ENCODE peak calls at places on chromosomes 1 and 21, in six cellular contexts. K is HCT116; L is adrenal gland; H is IMR-90; W is effector memory CD4-positive, alpha-beta T cell; Z is cardiac muscle cell. V is an unnamed sample.

GRCh38 chr1:42822833-42823392 is 5.7 kb upstream of the SVBP start:
- DNase-seq in K (no peak), L (no peak), H (peak), W (no peak), Z (peak), V (no peak)

GRCh38 chr1:232923739-232924386 is 26.5 kb upstream of the NTPCR start:
- DNase-seq in K (no peak), L (no peak), H (peak), W (peak), Z (no peak), V (peak)

GRCh38 chr1:111455642-111456031 is 6.4 kb downstream of the ATP5PB start:
- DNase-seq in K (no peak), L (no peak), H (no peak), W (no peak), Z (no peak), V (no peak)

GRCh38 chr1:68378296-68379084 is 71.3 kb downstream of the RPE65 start:
- DNase-seq in K (peak), L (no peak), H (peak), W (no peak), Z (no peak), V (no peak)

GRCh38 chr1:27418326-27418761 is 25.9 kb downstream of the GPR3 start:
- DNase-seq in K (no peak), L (peak), H (peak), W (peak), Z (peak), V (no peak)

GRCh38 chr1:2955652-2956051 is 65.6 kb upstream of the ACTRT2 start:
- DNase-seq in K (no peak), L (no peak), H (no peak), W (no peak), Z (no peak), V (no peak)

GRCh38 chr21:36859744-36860501 is 106.5 kb downstream of the HLCS start:
- DNase-seq in K (no peak), L (peak), H (peak), W (no peak), Z (peak), V (no peak)

GRCh38 chr1:168164771-168165170 is 14.0 kb upstream of the TIPRL start:
- DNase-seq in K (no peak), L (no peak), H (peak), W (no peak), Z (no peak), V (no peak)

GRCh38 chr1:42334240-42335049 is 590 bp downstream of the FOXJ3 start:
- DNase-seq in K (peak), L (peak), H (peak), W (peak), Z (peak), V (no peak)

GRCh38 chr21:46108827-46109226 is 10.9 kb downstream of the COL6A2 start:
- DNase-seq in K (no peak), L (no peak), H (no peak), W (no peak), Z (no peak), V (no peak)

GRCh38 chr1:169202836-169203235 is 96.3 kb downstream of the ATP1B1 start:
- DNase-seq in K (no peak), L (no peak), H (no peak), W (no peak), Z (no peak), V (no peak)

GRCh38 chr1:220239213-220239612 is 33.0 kb downstream of the RAB3GAP2 start:
- DNase-seq in K (no peak), L (no peak), H (no peak), W (no peak), Z (no peak), V (no peak)

GRCh38 chr1:234406871-234407270 is 33.6 kb downstream of the COA6 start:
- DNase-seq in K (no peak), L (no peak), H (peak), W (no peak), Z (no peak), V (no peak)

GRCh38 chr1:11753555-11754208 is 8.3 kb upstream of the C1orf167 start:
- DNase-seq in K (no peak), L (no peak), H (no peak), W (no peak), Z (peak), V (no peak)

GRCh38 chr1:227333423-227333822 is 15.1 kb upstream of the CDC42BPA start:
- DNase-seq in K (no peak), L (no peak), H (no peak), W (no peak), Z (no peak), V (no peak)

GRCh38 chr1:180145446-180145845 is 9.2 kb upstream of the QSOX1 start:
- DNase-seq in K (no peak), L (no peak), H (no peak), W (no peak), Z (no peak), V (no peak)

GRCh38 chr1:53390736-53391135 is 62.9 kb upstream of the LRP8 start:
- DNase-seq in K (no peak), L (no peak), H (no peak), W (no peak), Z (no peak), V (no peak)

GRCh38 chr1:194068444-194069167 is 882.2 kb upstream of the B3GALT2 start:
- DNase-seq in K (no peak), L (no peak), H (no peak), W (no peak), Z (no peak), V (no peak)

GRCh38 chr1:119651641-119652040 is 3.6 kb upstream of the ZNF697 start:
- DNase-seq in K (no peak), L (no peak), H (no peak), W (no peak), Z (no peak), V (no peak)

GRCh38 chr1:163399976-163400375 is 78.2 kb downstream of the NUF2 start:
- DNase-seq in K (no peak), L (no peak), H (no peak), W (no peak), Z (no peak), V (no peak)

GRCh38 chr1:236864996-236865877 is 70.1 kb downstream of the MTR start:
- DNase-seq in K (no peak), L (no peak), H (no peak), W (no peak), Z (no peak), V (no peak)

GRCh38 chr1:41110721-41111120 is 89.2 kb upstream of the SLFNL1 start:
- DNase-seq in K (no peak), L (no peak), H (no peak), W (no peak), Z (no peak), V (no peak)

GRCh38 chr1:41108696-41109284 is 87.3 kb upstream of the SLFNL1 start:
- DNase-seq in K (no peak), L (no peak), H (peak), W (no peak), Z (peak), V (no peak)

GRCh38 chr1:41103761-41104160 is 82.2 kb upstream of the SLFNL1 start:
- DNase-seq in K (no peak), L (no peak), H (no peak), W (no peak), Z (no peak), V (no peak)

GRCh38 chr1:41109316-41110263 is 88.1 kb upstream of the SLFNL1 start:
- DNase-seq in K (peak), L (peak), H (peak), W (no peak), Z (peak), V (no peak)
- H3K27ac ChIP-seq in K (peak), L (peak), H (peak), W (no peak), Z (peak), V (no peak)

DNA sequence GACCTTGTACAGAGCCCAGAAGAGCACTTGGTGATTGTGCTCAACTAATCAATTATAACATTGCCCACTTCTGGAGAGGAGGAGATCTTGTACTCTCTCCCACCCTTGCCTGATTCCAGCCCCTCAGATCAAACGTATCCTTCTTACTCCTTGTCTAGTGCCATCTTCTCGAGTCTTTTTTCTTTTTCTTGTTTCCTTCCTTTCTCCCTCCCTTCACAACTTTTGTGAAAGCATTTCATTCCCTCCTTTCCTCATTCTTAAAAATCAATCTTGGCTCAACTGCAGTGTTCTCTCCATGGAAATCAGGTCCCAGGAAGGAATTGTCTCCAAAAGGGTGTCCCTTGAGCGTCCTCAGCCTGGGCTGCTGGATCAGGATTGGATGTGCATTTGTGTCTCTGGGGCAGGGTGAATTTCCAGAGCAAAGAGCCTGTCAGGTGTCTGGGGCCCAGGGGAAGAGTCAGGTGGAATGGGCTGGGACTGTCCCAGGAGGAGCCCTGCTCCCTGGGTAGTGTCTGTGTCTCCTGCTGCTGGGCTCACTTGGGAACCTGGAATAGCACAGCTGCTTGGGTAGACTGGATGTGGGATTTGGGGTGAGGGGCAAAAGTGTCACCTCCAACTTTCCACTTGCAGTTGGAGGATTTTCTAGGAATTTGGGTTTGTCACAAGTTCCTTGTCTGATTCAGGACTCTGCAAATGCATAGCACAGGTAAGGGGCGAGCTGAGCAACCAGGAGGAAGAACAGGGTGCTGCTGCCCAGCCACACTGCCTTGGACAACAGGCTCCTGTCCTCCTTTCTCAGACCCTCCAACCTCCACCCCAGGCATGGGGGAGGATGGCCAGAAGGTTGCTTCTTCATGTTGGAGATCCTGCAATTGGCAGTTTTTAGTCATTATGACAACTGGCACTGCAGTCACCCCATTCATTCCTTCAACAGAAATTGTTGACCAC is 3.2 kb downstream of the SOX13 start:
- DNase-seq in K (no peak), L (no peak), H (no peak), W (no peak), Z (no peak), V (no peak)
- H3K4me3 ChIP-seq in K (no peak), L (peak), H (no peak), W (no peak), Z (no peak), V (no peak)

GRCh38 chr1:197782719-197783328 is 7.5 kb upstream of the DENND1B start:
- DNase-seq in K (no peak), L (no peak), H (no peak), W (no peak), Z (no peak), V (no peak)
- H3K27ac ChIP-seq in K (no peak), L (no peak), H (peak), W (no peak), Z (no peak), V (no peak)

GRCh38 chr1:14724234-14724633 is 125.7 kb downstream of the KAZN start:
- DNase-seq in K (no peak), L (no peak), H (no peak), W (no peak), Z (no peak), V (no peak)

GRCh38 chr1:14724697-14725096 is 126.2 kb downstream of the KAZN start:
- DNase-seq in K (no peak), L (no peak), H (no peak), W (no peak), Z (no peak), V (no peak)

GRCh38 chr1:14725641-14726213 is 127.2 kb downstream of the KAZN start:
- DNase-seq in K (no peak), L (no peak), H (no peak), W (no peak), Z (no peak), V (no peak)

GRCh38 chr1:14723401-14723800 is 124.9 kb downstream of the KAZN start:
- DNase-seq in K (no peak), L (no peak), H (no peak), W (no peak), Z (no peak), V (no peak)

DNA sequence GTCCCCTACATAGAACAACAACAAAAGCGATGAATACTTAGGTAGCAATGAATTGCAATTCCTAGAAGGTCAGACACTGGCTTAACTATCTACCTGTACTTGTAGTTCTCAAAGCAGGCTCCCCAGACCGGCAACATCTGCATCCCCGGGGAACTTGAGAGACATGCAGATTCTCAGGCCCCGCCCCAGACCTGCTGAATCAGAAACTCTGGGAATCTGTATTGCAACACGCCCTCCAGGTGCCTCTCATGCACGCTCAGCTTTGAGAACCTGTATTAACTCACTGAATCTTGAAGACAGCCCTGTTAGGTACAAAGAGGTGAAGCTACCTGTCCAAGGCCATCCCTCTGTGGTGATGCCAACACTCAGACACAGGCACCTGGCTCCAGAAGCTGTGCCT is 128.1 kb downstream of the KAZN start:
- DNase-seq in K (no peak), L (no peak), H (no peak), W (no peak), Z (no peak), V (no peak)
- H3K4me3 ChIP-seq in K (no peak), L (no peak), H (no peak), W (no peak), Z (no peak), V (no peak)

GRCh38 chr1:186057086-186057485 is 318.0 kb downstream of the TPR start:
- DNase-seq in K (no peak), L (no peak), H (no peak), W (no peak), Z (no peak), V (no peak)

GRCh38 chr1:186059752-186060151 is 315.3 kb downstream of the TPR start:
- DNase-seq in K (no peak), L (no peak), H (no peak), W (no peak), Z (no peak), V (no peak)

GRCh38 chr1:186055846-186056245 is 319.2 kb downstream of the TPR start:
- DNase-seq in K (no peak), L (no peak), H (peak), W (no peak), Z (no peak), V (no peak)

GRCh38 chr1:186060226-186060625 is 314.8 kb downstream of the TPR start:
- DNase-seq in K (no peak), L (no peak), H (no peak), W (no peak), Z (no peak), V (no peak)

GRCh38 chr1:186059311-186059710 is 315.7 kb downstream of the TPR start:
- DNase-seq in K (no peak), L (no peak), H (peak), W (no peak), Z (peak), V (no peak)
- H3K27ac ChIP-seq in K (no peak), L (no peak), H (no peak), W (no peak), Z (no peak), V (no peak)

GRCh38 chr1:24769656-24770651 is 24.7 kb downstream of the CLIC4 start:
- DNase-seq in K (no peak), L (no peak), H (peak), W (no peak), Z (peak), V (no peak)
- H3K4me3 ChIP-seq in K (no peak), L (no peak), H (no peak), W (no peak), Z (no peak), V (no peak)

DNA sequence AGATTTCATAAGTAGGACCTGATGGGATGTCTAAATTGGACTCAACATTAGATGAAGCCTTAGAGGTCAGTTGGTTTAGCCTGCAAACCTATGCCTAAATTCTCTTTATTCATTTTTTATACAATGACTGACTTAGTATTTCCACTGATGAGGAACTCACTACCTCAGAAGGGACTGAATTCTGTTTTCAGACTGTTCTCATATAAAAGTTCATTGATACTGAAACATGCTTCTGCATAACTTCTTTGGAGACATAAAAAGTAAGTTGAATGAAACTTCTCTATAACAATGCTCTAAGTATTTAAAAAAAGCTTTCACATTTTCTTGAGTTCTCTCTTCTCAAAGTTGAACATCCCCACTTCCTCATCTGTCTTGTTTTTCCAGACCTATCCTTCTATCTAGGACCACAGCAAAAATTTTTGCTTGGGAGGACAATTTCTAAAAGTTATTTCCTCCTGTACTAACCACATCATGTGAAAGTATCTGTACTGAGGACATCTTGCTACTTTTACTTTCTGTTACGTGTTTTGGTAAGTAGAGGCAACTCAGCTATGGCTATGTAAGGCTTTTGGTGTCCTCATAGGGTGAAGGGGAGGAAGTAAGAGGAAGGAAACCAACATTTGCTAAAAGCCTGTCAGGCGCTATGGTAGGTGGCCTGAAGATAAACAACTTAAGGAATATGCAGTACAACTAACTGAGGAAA is 64.1 kb downstream of the USP24 start:
- DNase-seq in K (no peak), L (no peak), H (no peak), W (no peak), Z (no peak), V (no peak)
- H3K27ac ChIP-seq in K (no peak), L (peak), H (no peak), W (peak), Z (no peak), V (peak)

GRCh38 chr1:8810987-8811386 is 6.5 kb downstream of the RERE start:
- DNase-seq in K (no peak), L (no peak), H (no peak), W (no peak), Z (no peak), V (no peak)
- H3K4me3 ChIP-seq in K (no peak), L (no peak), H (no peak), W (no peak), Z (no peak), V (no peak)

GRCh38 chr1:8985915-8986813 is 40.1 kb downstream of the SLC2A7 start:
- DNase-seq in K (peak), L (peak), H (peak), W (no peak), Z (peak), V (no peak)
- H3K27ac ChIP-seq in K (peak), L (peak), H (no peak), W (no peak), Z (no peak), V (no peak)

DNA sequence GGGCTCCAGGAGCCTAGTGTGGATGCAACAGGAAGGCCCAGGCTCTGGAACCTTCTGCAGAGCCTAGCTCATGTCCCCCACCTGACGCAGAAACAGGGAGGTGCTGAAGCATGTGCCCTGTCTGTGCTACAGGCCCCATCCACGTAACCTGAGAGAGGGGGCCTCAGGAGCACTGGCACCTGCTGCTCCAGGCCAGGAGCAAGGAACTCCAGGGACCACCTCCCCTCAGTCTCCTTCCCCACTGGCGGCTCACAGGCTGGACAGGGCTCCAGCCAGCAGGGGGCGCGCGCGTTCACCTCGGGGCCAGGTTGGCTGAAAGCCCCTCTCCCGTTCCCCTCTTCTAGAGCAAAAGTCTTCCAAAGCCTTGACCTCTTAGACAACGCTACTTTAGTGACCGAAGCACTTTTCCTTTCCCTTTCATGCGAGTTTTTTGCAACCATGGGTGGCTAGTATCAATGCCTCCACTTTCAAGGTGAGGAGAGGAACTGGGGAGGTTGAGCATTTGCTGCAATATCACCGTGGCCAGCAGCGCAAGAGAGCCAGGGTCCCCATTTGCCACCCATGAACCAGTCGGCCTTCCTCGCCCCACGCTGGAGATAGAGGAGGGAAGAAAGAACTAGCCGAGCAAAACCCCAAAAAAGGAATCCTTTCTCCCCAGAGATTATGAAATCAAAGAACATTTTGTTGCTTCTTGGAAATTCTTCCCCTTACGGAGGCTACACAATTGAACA is 52.4 kb upstream of the GPR157 start:
- DNase-seq in K (peak), L (peak), H (peak), W (peak), Z (peak), V (peak)
- H3K4me3 ChIP-seq in K (peak), L (peak), H (peak), W (peak), Z (peak), V (peak)

V was measured in CD4-positive, CD25-positive, alpha-beta regulatory T cell.